ENCODE peak calls at places on chromosome 18, in four cellular contexts. V is HepG2, L is K562, P is GM12878. Z is an unnamed sample.

GRCh38 chr18:8603663-8604520 is 5.3 kb upstream of the RAB12 start:
- DNase-seq in V (no peak), L (no peak), P (peak; percentile 49), Z (no peak)

GRCh38 chr18:21262979-21263378 is 20.9 kb downstream of the GREB1L start:
- DNase-seq in V (no peak), L (no peak), P (no peak), Z (no peak)

GRCh38 chr18:63016270-63016669 is 300.9 kb downstream of the PHLPP1 start:
- DNase-seq in V (peak; percentile 36), L (peak; percentile 50), P (peak; percentile 21), Z (peak; percentile 41)

GRCh38 chr18:11798271-11798670 is 52.9 kb upstream of the CHMP1B start:
- DNase-seq in V (peak; percentile 30), L (no peak), P (no peak), Z (no peak)

GRCh38 chr18:7725897-7726296 is 158.8 kb downstream of the PTPRM start:
- DNase-seq in V (no peak), L (no peak), P (no peak), Z (no peak)

GRCh38 chr18:13253786-13254755 is 35.5 kb downstream of the LDLRAD4 start:
- DNase-seq in V (no peak), L (no peak), P (no peak), Z (no peak)

GRCh38 chr18:32911660-32912284 is 138.9 kb upstream of the KLHL14 start:
- DNase-seq in V (no peak), L (no peak), P (no peak), Z (no peak)

GRCh38 chr18:42045346-42045745 is 90.3 kb downstream of the PIK3C3 start:
- DNase-seq in V (peak; percentile 13), L (no peak), P (no peak), Z (no peak)

GRCh38 chr18:79478484-79479113 is 82.9 kb downstream of the NFATC1 start:
- DNase-seq in V (no peak), L (no peak), P (no peak), Z (no peak)

GRCh38 chr18:50687491-50687890 is 127.6 kb downstream of the MAPK4 start:
- DNase-seq in V (no peak), L (no peak), P (no peak), Z (no peak)

GRCh38 chr18:74457043-74457742 is at the start of gene DIPK1C:
- DNase-seq in V (no peak), L (no peak), P (no peak), Z (peak; percentile 7)

GRCh38 chr18:68607852-68608251 is 107.1 kb downstream of the TMX3 start:
- DNase-seq in V (no peak), L (no peak), P (no peak), Z (no peak)

GRCh38 chr18:26436176-26437031 is 111.9 kb downstream of the KCTD1 start:
- DNase-seq in V (peak; percentile 34), L (no peak), P (no peak), Z (peak; percentile 82)
- TF ChIP-seq POLR2AphosphoS2 in V (no peak), L (no peak), P (no peak), Z (no peak)

DNA sequence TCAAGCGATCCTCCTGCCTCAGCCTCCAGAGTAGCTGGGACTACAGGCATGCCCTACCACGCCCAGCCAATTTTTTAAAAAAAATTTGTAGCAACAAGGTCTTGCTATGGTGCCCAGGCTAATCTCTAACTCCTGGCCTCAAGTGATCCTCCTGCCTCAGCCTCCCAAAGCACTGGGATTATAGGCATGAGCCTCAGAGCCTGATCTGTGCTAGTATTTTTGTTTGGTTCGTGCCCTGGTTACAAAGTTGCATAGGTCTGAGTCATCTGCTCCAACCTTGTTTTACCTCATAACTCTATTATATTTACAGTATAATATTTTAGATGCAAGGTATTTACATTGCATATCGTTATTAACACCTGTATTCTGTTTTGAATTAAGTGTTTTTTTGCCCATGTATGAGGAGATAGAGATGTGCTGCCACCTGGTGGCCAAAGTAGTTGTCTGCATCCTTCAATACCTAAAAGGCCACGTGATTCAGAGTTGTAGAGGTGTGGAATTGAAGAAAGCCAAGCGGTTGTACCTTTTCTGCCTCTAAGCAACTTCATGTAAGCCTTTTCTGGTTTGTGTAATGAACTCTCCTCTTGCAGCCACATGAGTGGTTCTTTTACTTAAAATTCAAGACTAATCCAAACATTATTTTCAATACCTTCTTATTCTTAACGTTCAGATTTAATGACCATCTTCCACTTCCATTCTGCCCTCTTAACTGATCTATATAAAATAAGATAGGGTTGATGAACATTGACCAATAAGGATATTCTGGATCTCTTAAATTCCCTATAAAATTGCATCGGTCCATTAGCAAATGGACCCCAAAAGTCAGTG is 19.9 kb upstream of the CABYR start:
- DNase-seq in V (peak; percentile 70), L (peak; percentile 63), P (peak; percentile 56), Z (peak; percentile 72)
- TF ChIP-seq MAX in V (no peak), L (no peak), P (no peak), Z (peak; percentile 49)

GRCh38 chr18:3538954-3539617 is 89.1 kb downstream of the TGIF1 start:
- DNase-seq in V (no peak), L (no peak), P (no peak), Z (no peak)

GRCh38 chr18:3540805-3541548 is 91.0 kb downstream of the TGIF1 start:
- DNase-seq in V (no peak), L (no peak), P (no peak), Z (no peak)

GRCh38 chr18:3541549-3542386 is 91.8 kb downstream of the TGIF1 start:
- DNase-seq in V (no peak), L (no peak), P (peak; percentile 27), Z (no peak)

DNA sequence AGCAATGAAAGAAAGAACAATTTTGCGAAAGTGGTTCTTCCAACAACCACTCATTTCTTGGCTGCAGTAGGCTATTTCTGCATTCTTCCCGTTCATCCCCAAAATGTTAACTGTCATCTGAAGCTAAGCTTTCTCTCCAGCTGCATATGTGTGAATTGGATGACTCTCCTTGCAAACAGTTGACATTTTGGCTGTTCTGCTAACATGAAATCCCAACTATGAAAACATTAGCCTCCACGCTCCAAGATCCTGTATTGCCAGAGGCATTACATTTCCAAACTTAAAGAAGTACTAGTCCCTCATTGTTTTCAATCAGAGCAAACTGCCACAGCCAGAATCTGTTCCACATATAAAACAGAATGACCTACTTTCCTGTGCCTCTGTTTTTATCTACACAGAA is 88.5 kb downstream of the TGIF1 start:
- DNase-seq in V (no peak), L (no peak), P (no peak), Z (no peak)
- TF ChIP-seq POLR2AphosphoS2 in V (no peak), L (no peak), P (no peak), Z (no peak)

DNA sequence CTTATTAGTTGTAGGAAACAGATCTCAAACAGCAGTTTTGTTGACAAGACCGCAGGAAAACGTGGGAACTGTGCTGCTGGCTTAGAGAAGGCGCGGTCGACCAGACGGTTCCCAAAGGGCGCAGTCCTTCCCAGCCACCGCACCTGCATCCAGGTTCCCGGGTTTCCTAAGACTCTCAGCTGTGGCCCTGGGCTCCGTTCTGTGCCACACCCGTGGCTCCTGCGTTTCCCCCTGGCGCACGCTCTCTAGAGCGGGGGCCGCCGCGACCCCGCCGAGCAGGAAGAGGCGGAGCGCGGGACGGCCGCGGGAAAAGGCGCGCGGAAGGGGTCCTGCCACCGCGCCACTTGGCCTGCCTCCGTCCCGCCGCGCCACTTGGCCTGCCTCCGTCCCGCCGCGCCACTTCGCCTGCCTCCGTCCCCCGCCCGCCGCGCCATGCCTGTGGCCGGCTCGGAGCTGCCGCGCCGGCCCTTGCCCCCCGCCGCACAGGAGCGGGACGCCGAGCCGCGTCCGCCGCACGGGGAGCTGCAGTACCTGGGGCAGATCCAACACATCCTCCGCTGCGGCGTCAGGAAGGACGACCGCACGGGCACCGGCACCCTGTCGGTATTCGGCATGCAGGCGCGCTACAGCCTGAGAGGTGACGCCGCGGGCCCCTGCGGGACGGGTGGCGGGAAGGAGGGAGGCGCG is at the start of gene TYMS:
- DNase-seq in V (peak; percentile 55), L (peak; percentile 84), P (no peak), Z (peak; percentile 85)
- TF ChIP-seq MAX in V (peak; percentile 80), L (no peak), P (no peak), Z (peak; percentile 80)

GRCh38 chr18:23135679-23136325 is 517 bp downstream of the CABLES1 start:
- DNase-seq in V (no peak), L (no peak), P (no peak), Z (no peak)
- TF ChIP-seq POLR2AphosphoS2 in V (no peak), L (no peak), P (no peak), Z (no peak)

GRCh38 chr18:59783138-59783537 is 85.9 kb upstream of the CCBE1 start:
- DNase-seq in V (peak; percentile 72), L (no peak), P (peak; percentile 9), Z (peak; percentile 27)

GRCh38 chr18:59792353-59792752 is 95.1 kb upstream of the CCBE1 start:
- DNase-seq in V (no peak), L (no peak), P (no peak), Z (no peak)

GRCh38 chr18:59784694-59785093 is 87.5 kb upstream of the CCBE1 start:
- DNase-seq in V (no peak), L (no peak), P (no peak), Z (no peak)

GRCh38 chr18:59787998-59788875 is 91.0 kb upstream of the CCBE1 start:
- DNase-seq in V (no peak), L (no peak), P (no peak), Z (peak; percentile 10)
- TF ChIP-seq MAX in V (no peak), L (no peak), P (no peak), Z (no peak)

GRCh38 chr18:64653068-64653467 is 504.2 kb upstream of the LINC00305 start:
- DNase-seq in V (no peak), L (no peak), P (no peak), Z (no peak)
- TF ChIP-seq POLR2AphosphoS2 in V (no peak), L (no peak), P (no peak), Z (no peak)

DNA sequence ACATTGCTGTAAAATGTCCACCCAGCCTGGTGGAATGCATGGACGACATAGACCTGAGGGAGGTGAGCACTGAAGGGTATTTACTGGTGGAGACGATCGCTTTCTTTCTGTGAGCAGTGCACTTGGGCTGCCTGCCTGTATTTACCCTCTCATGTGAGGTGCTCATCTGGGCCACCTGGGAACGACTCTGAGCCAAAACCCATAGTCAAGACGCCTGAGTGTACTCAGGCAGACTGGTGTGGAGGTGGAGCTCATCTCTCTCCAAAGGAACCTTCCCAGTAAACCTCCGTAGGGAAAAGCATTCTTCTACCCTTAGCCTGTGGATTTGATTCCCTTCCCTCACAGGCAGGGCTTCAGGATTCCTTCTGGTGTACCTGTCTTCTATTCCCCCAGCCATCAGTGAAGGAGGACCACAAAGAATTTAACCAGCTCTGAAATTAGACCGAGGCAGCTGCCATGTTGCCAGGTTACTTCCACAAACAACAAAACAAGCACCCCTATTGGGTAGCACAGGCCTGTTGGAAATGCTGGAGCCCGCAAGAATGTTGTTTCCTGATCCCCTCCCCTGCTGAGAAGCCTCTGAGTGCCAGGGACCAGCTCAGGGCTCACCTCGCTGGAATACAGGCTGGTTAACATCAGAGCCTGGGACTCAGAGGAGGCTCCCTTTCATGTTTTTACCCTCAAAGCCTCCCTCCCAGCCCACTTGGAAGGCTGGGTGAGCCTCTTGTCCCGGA is 47.5 kb upstream of the TXNDC2 start:
- DNase-seq in V (no peak), L (no peak), P (no peak), Z (peak; percentile 33)
- TF ChIP-seq MAX in V (no peak), L (no peak), P (no peak), Z (no peak)

GRCh38 chr18:14937271-14937670 is 189.3 kb downstream of the ANKRD30B start:
- DNase-seq in V (no peak), L (no peak), P (no peak), Z (no peak)
- TF ChIP-seq POLR2AphosphoS2 in V (no peak), L (no peak), P (no peak), Z (no peak)

GRCh38 chr18:1653873-1654272 is 749.2 kb downstream of the ADCYAP1 start:
- DNase-seq in V (no peak), L (no peak), P (no peak), Z (no peak)
- TF ChIP-seq MAX in V (no peak), L (no peak), P (no peak), Z (no peak)

Z was measured in A549.